ENCODE peak calls at places on chromosomes 13 and 19, in five cellular contexts. G is CD8-positive, alpha-beta T cell; M is astrocyte; T is HFF-Myc; W is RWPE1. J is an unnamed sample.

GRCh38 chr19:3782903-3783302 is 3.3 kb downstream of the MATK start:
- DNase-seq in G (no peak), M (no peak), T (no peak), W (no peak), J (no peak)

GRCh38 chr19:53019684-53020083 is 6.0 kb downstream of the ERVV-1 start:
- DNase-seq in G (no peak), M (no peak), T (no peak), W (no peak), J (peak)

GRCh38 chr19:38691938-38692457 is 44.5 kb downstream of the ACTN4 start:
- DNase-seq in G (no peak), M (peak), T (peak), W (peak), J (peak)

GRCh38 chr13:112689498-112690241 is at the start of gene ATP11A:
- DNase-seq in G (peak), M (peak), T (peak), W (peak), J (peak)

GRCh38 chr13:72180253-72180952 is 313.4 kb upstream of the DACH1 start:
- DNase-seq in G (no peak), M (peak), T (no peak), W (peak), J (no peak)

GRCh38 chr19:1985588-1986356 is 29.7 kb downstream of the BTBD2 start:
- DNase-seq in G (no peak), M (no peak), T (no peak), W (no peak), J (no peak)

GRCh38 chr19:3907626-3908265 is 25.1 kb upstream of the NMRK2 start:
- DNase-seq in G (no peak), M (no peak), T (no peak), W (no peak), J (no peak)

GRCh38 chr13:67238277-67238859 is 8.2 kb upstream of the PCDH9 start:
- DNase-seq in G (no peak), M (no peak), T (no peak), W (peak), J (peak)

GRCh38 chr13:41833201-41833600 is 127.7 kb downstream of the VWA8 start:
- DNase-seq in G (no peak), M (no peak), T (no peak), W (no peak), J (no peak)

GRCh38 chr13:97133955-97134354 is 88.2 kb upstream of the MBNL2 start:
- DNase-seq in G (no peak), M (no peak), T (no peak), W (no peak), J (no peak)

GRCh38 chr13:114064516-114065140 is 67.8 kb downstream of the RASA3 start:
- DNase-seq in G (no peak), M (no peak), T (peak), W (peak), J (peak)

GRCh38 chr13:39362652-39363390 is 240.2 kb downstream of the LHFPL6 start:
- DNase-seq in G (no peak), M (no peak), T (no peak), W (no peak), J (no peak)

GRCh38 chr13:47628666-47629065 is 372.4 kb downstream of the SUCLA2 start:
- DNase-seq in G (no peak), M (peak), T (no peak), W (no peak), J (no peak)

GRCh38 chr13:40269086-40269485 is 397.4 kb downstream of the FOXO1 start:
- DNase-seq in G (no peak), M (no peak), T (no peak), W (no peak), J (peak)

GRCh38 chr13:104522235-104523072 is 1456.2 kb upstream of the SLC10A2 start:
- DNase-seq in G (no peak), M (no peak), T (no peak), W (no peak), J (no peak)

GRCh38 chr19:51799311-51799997 is 4.5 kb downstream of the FPR3 start:
- DNase-seq in G (no peak), M (peak), T (peak), W (peak), J (peak)

GRCh38 chr13:64446372-64446771 is 2783.8 kb downstream of the PCDH9 start:
- DNase-seq in G (no peak), M (no peak), T (no peak), W (peak), J (peak)

GRCh38 chr19:58555369-58555885 is 522 bp upstream of the CHMP2A start:
- DNase-seq in G (no peak), M (no peak), T (no peak), W (no peak), J (no peak)

GRCh38 chr19:703651-704446 is 4.9 kb upstream of the PALM start:
- DNase-seq in G (peak), M (no peak), T (peak), W (peak), J (peak)

GRCh38 chr19:35318679-35319448 is 10.1 kb upstream of the CD22 start:
- DNase-seq in G (no peak), M (peak), T (peak), W (peak), J (peak)

GRCh38 chr13:70895599-70895998 is 787.3 kb upstream of the KLHL1 start:
- DNase-seq in G (no peak), M (no peak), T (no peak), W (no peak), J (no peak)

DNA sequence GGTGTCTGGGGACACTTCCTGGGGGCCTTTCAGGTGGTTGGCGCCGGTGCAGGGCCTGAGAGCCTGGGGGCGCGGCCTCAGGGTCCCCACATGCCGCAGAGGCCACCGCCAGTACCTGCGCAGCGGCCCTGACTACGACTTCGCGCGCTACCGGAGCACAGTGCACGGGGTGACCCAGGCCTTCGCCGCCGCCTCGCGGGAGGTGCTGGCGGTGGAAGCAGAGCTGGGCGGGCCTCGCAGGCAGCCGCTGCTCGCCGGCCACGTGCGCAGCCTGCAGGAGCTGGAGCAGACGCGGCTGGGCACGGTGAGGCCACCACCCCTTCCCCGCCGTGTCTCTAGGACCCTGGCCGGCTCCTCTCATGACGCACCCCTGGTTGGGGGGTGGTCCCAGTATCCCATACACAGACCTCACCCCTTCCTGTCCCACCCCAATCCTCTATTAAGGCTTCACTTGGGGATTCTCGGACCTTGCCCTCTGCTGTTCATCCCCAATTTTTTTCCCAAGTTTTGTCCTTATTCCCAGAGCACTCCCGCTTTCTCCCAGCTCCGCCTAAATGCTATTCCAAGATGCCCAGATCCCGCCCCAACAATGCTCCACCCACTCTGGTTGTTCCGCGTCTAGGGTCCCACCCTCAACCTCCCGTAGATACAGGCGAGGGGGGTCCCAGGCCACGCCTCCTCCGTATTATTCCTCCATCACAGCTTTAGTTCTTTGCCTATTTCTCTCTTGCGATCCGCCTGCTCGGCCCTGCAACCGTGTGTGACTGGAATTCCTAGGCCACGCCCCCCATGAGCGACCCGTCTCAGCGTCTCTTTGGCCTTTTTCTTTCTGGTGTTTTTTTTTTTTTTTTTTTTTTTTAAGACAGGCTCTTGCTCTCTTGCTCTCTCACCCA is 1.0 kb downstream of the REX1BD start:
- DNase-seq in G (peak), M (peak), T (peak), W (peak), J (peak)
- TF ChIP-seq CTCF in G (no peak), M (no peak), T (no peak), W (no peak), J (no peak)

DNA sequence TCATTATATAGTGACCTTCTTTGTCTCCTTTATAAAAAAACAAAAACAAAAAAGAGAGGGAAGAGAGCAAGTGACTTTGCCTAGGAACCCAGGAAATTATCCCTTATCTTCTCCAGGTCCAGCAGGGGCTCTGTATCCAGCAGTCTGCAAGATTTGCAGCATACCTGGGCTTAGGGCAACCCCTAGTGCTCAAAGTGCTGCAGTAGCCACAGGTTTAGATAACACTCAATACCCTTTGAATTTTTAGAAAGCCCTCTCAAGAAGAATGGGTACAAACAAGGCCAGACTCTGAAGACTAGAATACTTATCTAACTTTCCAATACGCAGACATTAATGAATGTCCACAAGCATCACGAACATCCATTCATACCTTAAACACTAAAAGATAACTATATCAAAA is 43.2 kb downstream of the CCNA1 start:
- DNase-seq in G (no peak), M (no peak), T (no peak), W (peak), J (peak)
- TF ChIP-seq CTCF in G (no peak), M (peak), T (peak), W (no peak), J (peak)

GRCh38 chr13:31798189-31798588 is 58.9 kb downstream of the RXFP2 start:
- DNase-seq in G (no peak), M (no peak), T (no peak), W (no peak), J (no peak)

GRCh38 chr13:31793246-31793645 is 53.9 kb downstream of the RXFP2 start:
- DNase-seq in G (no peak), M (peak), T (no peak), W (no peak), J (no peak)

GRCh38 chr13:31794452-31794851 is 55.1 kb downstream of the RXFP2 start:
- DNase-seq in G (no peak), M (no peak), T (no peak), W (no peak), J (peak)

GRCh38 chr13:31801088-31801487 is 61.8 kb downstream of the RXFP2 start:
- DNase-seq in G (no peak), M (no peak), T (no peak), W (no peak), J (no peak)

GRCh38 chr13:31797154-31797775 is 57.9 kb downstream of the RXFP2 start:
- DNase-seq in G (no peak), M (peak), T (peak), W (peak), J (peak)
- TF ChIP-seq CTCF in G (no peak), M (peak), T (peak), W (peak), J (peak)

GRCh38 chr19:19320362-19321142 is at the start of the genes MAU2 and SUGP1:
- DNase-seq in G (peak), M (peak), T (peak), W (peak), J (peak)
- TF ChIP-seq CTCF in G (no peak), M (no peak), T (peak), W (no peak), J (peak)

J was measured in fibroblast of pulmonary artery.